ENCODE peak calls at places on chromosomes 3 and 15, in four cellular contexts. S is fibroblast of the aortic adventitia, D is neural crest cell, U is H54. P is an unnamed sample.

GRCh38 chr3:29334652-29335189 is 53.9 kb downstream of the RBMS3 start:
- DNase-seq in U (no peak), D (no peak), S (no peak), P (no peak)

GRCh38 chr3:141798455-141798854 is 35.2 kb downstream of the GRK7 start:
- DNase-seq in S (peak), U (no peak), D (no peak), P (no peak)

GRCh38 chr3:196140224-196140623 is 58.3 kb upstream of the TFRC start:
- DNase-seq in U (no peak), S (no peak), D (no peak), P (no peak)

GRCh38 chr15:56772868-56773639 is 39.7 kb upstream of the ZNF280D start:
- DNase-seq in U (no peak), S (no peak), D (no peak), P (no peak)

GRCh38 chr3:105359098-105359762 is 7.5 kb upstream of the ALCAM start:
- DNase-seq in D (no peak), U (no peak), S (peak), P (no peak)

GRCh38 chr15:77790481-77790880 is 157.8 kb upstream of the LINGO1 start:
- DNase-seq in D (no peak), U (no peak), S (no peak), P (no peak)

GRCh38 chr3:190580443-190580842 is 66.6 kb downstream of the IL1RAP start:
- DNase-seq in U (no peak), S (no peak), D (no peak), P (no peak)

GRCh38 chr3:10774129-10774670 is 41.8 kb upstream of the SLC6A11 start:
- DNase-seq in D (no peak), U (no peak), S (no peak), P (no peak)

GRCh38 chr3:107394502-107394901 is 17.3 kb downstream of the CCDC54 start:
- DNase-seq in S (no peak), D (no peak), U (no peak), P (no peak)

GRCh38 chr3:34703058-34703457 is 904.6 kb downstream of the PDCD6IP start:
- DNase-seq in S (no peak), D (no peak), U (no peak), P (no peak)

GRCh38 chr15:60077581-60078359 is 73.7 kb downstream of the FOXB1 start:
- DNase-seq in U (no peak), D (no peak), S (no peak), P (no peak)

GRCh38 chr3:70308760-70309159 is 3.7 kb downstream of the MDFIC2 start:
- DNase-seq in S (peak), D (no peak), U (no peak), P (no peak)

GRCh38 chr15:59545573-59545972 is 66.0 kb upstream of the GCNT3 start:
- DNase-seq in S (no peak), U (no peak), D (no peak), P (no peak)

GRCh38 chr3:105938101-105938500 is 69.3 kb upstream of the CBLB start:
- DNase-seq in S (peak), D (no peak), U (peak), P (no peak)

GRCh38 chr3:50237754-50238548 is 1.9 kb downstream of the GNAI2 start:
- DNase-seq in D (peak), U (peak), S (peak), P (peak)

GRCh38 chr15:82307714-82308081 is 41.6 kb downstream of the GOLGA6L10 start:
- DNase-seq in U (no peak), S (no peak), D (no peak), P (no peak)

GRCh38 chr3:122728186-122728585 is 47.5 kb downstream of the PARP14 start:
- DNase-seq in U (no peak), D (no peak), S (no peak), P (no peak)

GRCh38 chr3:100087203-100087602 is 27.1 kb downstream of the FILIP1L start:
- DNase-seq in D (no peak), S (peak), U (no peak), P (no peak)

GRCh38 chr3:71208273-71209095 is 375.0 kb downstream of the FOXP1 start:
- DNase-seq in S (peak), D (no peak), U (no peak), P (peak)

GRCh38 chr15:88179562-88179961 is 77.0 kb downstream of the NTRK3 start:
- DNase-seq in D (no peak), S (no peak), U (no peak), P (no peak)

P was measured in NCI-H460.